ENCODE peak calls at places on chromosomes 16 and 17, in seven cellular contexts. O is heart left ventricle, C is small intestine, Y is adrenal gland, A is fibroblast of lung, N is brain microvascular endothelial cell, M is thoracic aorta. E is an unnamed sample.

GRCh38 chr17:77435272-77436057 is 294.7 kb downstream of the SEC14L1 start:
- DNase-seq in O (no peak), C (no peak), N (no peak), M (no peak), Y (no peak), A (no peak), E (no peak)

GRCh38 chr17:33955461-33955860 is 299.6 kb upstream of the CCL2 start:
- DNase-seq in O (no peak), A (no peak), C (no peak), N (no peak), Y (no peak), M (no peak), E (no peak)

GRCh38 chr16:88830250-88830649 is 18.5 kb upstream of the APRT start:
- DNase-seq in O (no peak), A (peak; percentile 69), C (no peak), Y (no peak), M (no peak), N (no peak), E (peak; percentile 65)

GRCh38 chr17:74460996-74461395 is 5.4 kb upstream of the CD300A start:
- DNase-seq in N (no peak), M (no peak), C (no peak), A (no peak), O (no peak), Y (no peak), E (no peak)

GRCh38 chr17:6386041-6386630 is 48.8 kb downstream of the AIPL1 start:
- DNase-seq in C (no peak), A (no peak), O (no peak), N (no peak), M (no peak), Y (no peak), E (no peak)

GRCh38 chr17:31794111-31794510 is 64.9 kb downstream of the COPRS start:
- DNase-seq in N (no peak), O (no peak), C (no peak), M (no peak), Y (no peak), A (no peak), E (no peak)

GRCh38 chr17:61397086-61397842 is 2.4 kb upstream of the TBX2 start:
- DNase-seq in Y (no peak), C (no peak), N (no peak), O (no peak), A (peak; percentile 90), M (no peak), E (no peak)

GRCh38 chr17:15343749-15344148 is 2.4 kb upstream of the TEKT3 start:
- DNase-seq in N (peak; percentile 55), M (no peak), O (no peak), A (peak; percentile 15), C (no peak), Y (no peak), E (no peak)

GRCh38 chr17:82490512-82491195 is 28.9 kb upstream of the FOXK2 start:
- DNase-seq in M (no peak), A (no peak), O (no peak), Y (no peak), N (no peak), C (no peak), E (no peak)

GRCh38 chr17:13076905-13077304 is 59.1 kb upstream of the ELAC2 start:
- DNase-seq in O (no peak), Y (no peak), A (peak; percentile 23), N (no peak), M (no peak), C (no peak), E (no peak)

GRCh38 chr16:13111747-13112146 is 210.3 kb downstream of the SHISA9 start:
- DNase-seq in Y (no peak), A (no peak), C (no peak), M (no peak), O (no peak), N (no peak), E (no peak)

GRCh38 chr17:67493811-67494210 is 116.7 kb downstream of the PITPNC1 start:
- DNase-seq in N (no peak), C (no peak), A (no peak), M (no peak), Y (no peak), O (no peak), E (no peak)

GRCh38 chr17:65743313-65743665 is 181.8 kb upstream of the AXIN2 start:
- DNase-seq in N (no peak), A (peak; percentile 53), M (no peak), Y (no peak), C (no peak), O (no peak), E (no peak)

GRCh38 chr16:57472665-57473060 is 10.2 kb downstream of the POLR2C start:
- DNase-seq in N (no peak), Y (no peak), A (no peak), M (no peak), O (no peak), C (no peak), E (no peak)

GRCh38 chr16:10765772-10766171 is 22.1 kb downstream of the NUBP1 start:
- DNase-seq in C (no peak), N (no peak), Y (no peak), O (no peak), A (no peak), M (no peak), E (no peak)

GRCh38 chr17:13626703-13627102 is 25.0 kb upstream of the HS3ST3A1 start:
- DNase-seq in N (peak; percentile 56), M (no peak), O (no peak), A (peak; percentile 81), C (no peak), Y (no peak), E (no peak)

GRCh38 chr17:29622337-29623282 is at the start of gene CORO6:
- DNase-seq in N (no peak), O (peak; percentile 64), C (peak; percentile 32), M (no peak), A (peak; percentile 40), Y (peak; percentile 44), E (peak; percentile 80)

GRCh38 chr17:81200695-81201580 is 21.8 kb downstream of the CEP131 start:
- DNase-seq in C (peak; percentile 78), N (peak; percentile 84), A (peak; percentile 68), O (peak; percentile 54), M (no peak), Y (peak; percentile 69), E (no peak)

GRCh38 chr16:57688987-57689771 is 5.4 kb upstream of the DRC7 start:
- DNase-seq in A (no peak), O (no peak), N (no peak), Y (no peak), M (no peak), C (no peak), E (no peak)

GRCh38 chr16:69754143-69754468 is 620 bp downstream of the NOB1 start:
- DNase-seq in A (no peak), O (no peak), C (no peak), N (no peak), M (no peak), Y (no peak), E (no peak)

GRCh38 chr16:47729701-47730100 is 268.6 kb downstream of the PHKB start:
- DNase-seq in O (no peak), A (no peak), M (no peak), Y (no peak), N (no peak), C (no peak), E (no peak)

GRCh38 chr17:1275962-1276736 is 3.3 kb upstream of the TRARG1 start:
- DNase-seq in A (peak; percentile 43), Y (peak; percentile 61), O (peak; percentile 48), C (peak; percentile 46), N (peak; percentile 20), M (no peak), E (peak; percentile 62)

GRCh38 chr16:70611785-70612303 is 34.5 kb upstream of the IL34 start:
- DNase-seq in Y (no peak), N (no peak), C (no peak), A (no peak), O (no peak), M (no peak), E (no peak)

DNA sequence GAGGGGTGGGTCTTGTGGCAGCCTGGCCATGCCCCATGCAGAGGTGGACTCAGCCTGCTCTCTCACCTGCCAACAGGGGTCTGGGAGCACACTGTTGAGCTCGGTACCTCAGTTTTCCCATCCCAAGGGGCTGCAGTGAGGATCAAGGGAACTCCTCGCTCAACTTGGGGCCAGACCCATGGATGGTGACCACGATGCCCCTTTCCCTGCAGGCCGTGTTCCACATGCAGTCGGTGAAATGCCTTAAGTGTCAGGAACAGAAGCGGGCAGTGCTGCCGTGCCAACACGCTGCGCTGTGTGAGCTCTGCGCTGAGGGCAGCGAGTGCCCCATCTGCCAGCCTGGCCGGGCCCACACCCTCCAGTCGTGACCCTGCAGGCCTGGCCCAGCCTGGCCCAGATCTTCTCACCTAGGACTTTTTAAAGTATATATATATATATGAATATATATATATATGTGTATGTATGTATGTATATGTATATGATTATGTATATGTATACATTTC is 20.1 kb downstream of the UNC13D start:
- DNase-seq in M (no peak), N (no peak), O (no peak), Y (no peak), A (no peak), C (no peak), E (no peak)
- H3K36me3 ChIP-seq in M (peaks cover 47% of the 10 kb centered on the region), N (peaks cover 29% of the 10 kb centered on the region), O (peaks cover 11% of the 10 kb centered on the region), Y (peaks cover 58% of the 10 kb centered on the region), A (peaks cover 16% of the 10 kb centered on the region), C (peaks cover 8% of the 10 kb centered on the region), E (no peaks in the 10 kb centered on the region)

GRCh38 chr17:51189628-51190027 is 23.4 kb downstream of the NME2 start:
- DNase-seq in M (no peak), C (peak; percentile 11), N (no peak), Y (no peak), A (no peak), O (no peak), E (no peak)
- H3K36me3 ChIP-seq in M (peaks cover 36% of the 10 kb centered on the region), C (no peaks in the 10 kb centered on the region), N (peaks cover 28% of the 10 kb centered on the region), Y (peaks cover 55% of the 10 kb centered on the region), A (peaks cover 3% of the 10 kb centered on the region), O (peaks cover 11% of the 10 kb centered on the region), E (no peaks in the 10 kb centered on the region)

GRCh38 chr16:68186877-68187276 is 49.0 kb downstream of the ESRP2 start:
- DNase-seq in A (no peak), O (no peak), Y (no peak), M (no peak), C (no peak), N (no peak), E (no peak)
- H3K36me3 ChIP-seq in A (no peaks in the 10 kb centered on the region), O (peaks cover 22% of the 10 kb centered on the region), Y (peaks cover 57% of the 10 kb centered on the region), M (peaks cover 27% of the 10 kb centered on the region), C (peaks cover 10% of the 10 kb centered on the region), N (peaks cover 8% of the 10 kb centered on the region), E (no peaks in the 10 kb centered on the region)

GRCh38 chr16:22306788-22307187 is 9.6 kb downstream of the POLR3E start:
- DNase-seq in N (no peak), O (no peak), A (no peak), M (no peak), Y (no peak), C (no peak), E (no peak)

GRCh38 chr16:22311520-22311919 is 14.3 kb downstream of the POLR3E start:
- DNase-seq in N (no peak), M (no peak), C (no peak), A (no peak), Y (no peak), O (no peak), E (no peak)

GRCh38 chr16:22307838-22308237 is 10.6 kb downstream of the POLR3E start:
- DNase-seq in M (no peak), C (no peak), O (no peak), N (no peak), Y (no peak), A (no peak), E (no peak)

GRCh38 chr16:22313141-22313781 is 16.1 kb downstream of the POLR3E start:
- DNase-seq in M (no peak), O (no peak), N (no peak), Y (no peak), A (no peak), C (no peak), E (no peak)

GRCh38 chr16:22308824-22309520 is 11.8 kb downstream of the POLR3E start:
- DNase-seq in M (no peak), N (no peak), C (no peak), Y (no peak), O (no peak), A (no peak), E (no peak)
- H3K36me3 ChIP-seq in M (peaks cover 66% of the 10 kb centered on the region), N (peaks cover 61% of the 10 kb centered on the region), C (peaks cover 20% of the 10 kb centered on the region), Y (peaks cover 62% of the 10 kb centered on the region), O (peaks cover 9% of the 10 kb centered on the region), A (peaks cover 20% of the 10 kb centered on the region), E (no peaks in the 10 kb centered on the region)